ENCODE peak calls at places on chromosome 19, in six cellular contexts. T is astrocyte of the spinal cord, R is tibial nerve, U is psoas muscle, Q is heart right ventricle, S is fibroblast of lung. Z is an unnamed sample.
A peak's percentile ranks its signal among the peaks of the same experiment; 100 is the strongest.

GRCh38 chr19:4832776-4833175 is 1.3 kb upstream of the TICAM1 start:
- DNase-seq in Q (no peak), R (no peak), T (no peak), U (no peak), S (no peak), Z (no peak)

GRCh38 chr19:35615036-35615435 is 2.5 kb downstream of the HAUS5 start:
- DNase-seq in T (no peak), Q (no peak), S (no peak), U (peak; percentile 46), R (no peak), Z (no peak)

GRCh38 chr19:39858541-39858940 is 12.4 kb upstream of the FBL start:
- DNase-seq in S (peak; percentile 14), T (no peak), Q (no peak), R (no peak), U (no peak), Z (no peak)

GRCh38 chr19:18053571-18054219 is 33.0 kb downstream of the IL12RB1 start:
- DNase-seq in T (no peak), R (no peak), Q (no peak), S (peak; percentile 53), U (no peak), Z (no peak)

GRCh38 chr19:15926484-15926883 is 7.8 kb downstream of the CYP4F11 start:
- DNase-seq in R (no peak), S (no peak), Q (no peak), T (no peak), U (no peak), Z (no peak)

GRCh38 chr19:16441661-16442071 is 30.1 kb downstream of the EPS15L1 start:
- DNase-seq in T (no peak), S (no peak), R (no peak), Q (no peak), U (no peak), Z (no peak)

GRCh38 chr19:33832633-33833032 is 36.0 kb downstream of the KCTD15 start:
- DNase-seq in R (no peak), U (no peak), T (no peak), S (no peak), Q (no peak), Z (no peak)

GRCh38 chr19:58480831-58481230 is 4.7 kb downstream of the ZNF446 start:
- DNase-seq in R (no peak), U (no peak), Q (no peak), S (no peak), T (no peak), Z (no peak)

GRCh38 chr19:39430675-39431593 is 4.8 kb downstream of the RPS16 start:
- DNase-seq in S (peak; percentile 99), Q (no peak), T (peak; percentile 100), U (no peak), R (no peak), Z (no peak)

GRCh38 chr19:6060600-6061391 is 49.5 kb downstream of the RFX2 start:
- DNase-seq in T (peak; percentile 56), R (no peak), U (peak; percentile 59), Q (no peak), S (peak; percentile 91), Z (peak; percentile 70)

GRCh38 chr19:8615813-8616596 is 5.5 kb upstream of the ADAMTS10 start:
- DNase-seq in U (peak; percentile 59), S (peak; percentile 45), R (peak; percentile 36), T (peak; percentile 68), Q (peak; percentile 49), Z (no peak)

GRCh38 chr19:38452430-38453366 is 19.2 kb downstream of the RYR1 start:
- DNase-seq in S (no peak), Q (no peak), R (no peak), U (peak; percentile 87), T (no peak), Z (no peak)

GRCh38 chr19:5828661-5829566 is 10.6 kb downstream of the FUT6 start:
- DNase-seq in S (no peak), U (no peak), T (no peak), R (no peak), Q (peak; percentile 54), Z (no peak)

GRCh38 chr19:50252887-50253268 is 49.5 kb downstream of the MYH14 start:
- DNase-seq in S (no peak), T (no peak), U (no peak), R (no peak), Q (no peak), Z (no peak)

GRCh38 chr19:33621065-33621785 is 528 bp upstream of the CHST8 start:
- DNase-seq in R (no peak), S (no peak), Q (no peak), U (no peak), T (no peak), Z (peak; percentile 90)

GRCh38 chr19:37979547-37980082 is 72.6 kb downstream of the SIPA1L3 start:
- DNase-seq in U (no peak), S (peak; percentile 69), R (no peak), T (no peak), Q (no peak), Z (no peak)

DNA sequence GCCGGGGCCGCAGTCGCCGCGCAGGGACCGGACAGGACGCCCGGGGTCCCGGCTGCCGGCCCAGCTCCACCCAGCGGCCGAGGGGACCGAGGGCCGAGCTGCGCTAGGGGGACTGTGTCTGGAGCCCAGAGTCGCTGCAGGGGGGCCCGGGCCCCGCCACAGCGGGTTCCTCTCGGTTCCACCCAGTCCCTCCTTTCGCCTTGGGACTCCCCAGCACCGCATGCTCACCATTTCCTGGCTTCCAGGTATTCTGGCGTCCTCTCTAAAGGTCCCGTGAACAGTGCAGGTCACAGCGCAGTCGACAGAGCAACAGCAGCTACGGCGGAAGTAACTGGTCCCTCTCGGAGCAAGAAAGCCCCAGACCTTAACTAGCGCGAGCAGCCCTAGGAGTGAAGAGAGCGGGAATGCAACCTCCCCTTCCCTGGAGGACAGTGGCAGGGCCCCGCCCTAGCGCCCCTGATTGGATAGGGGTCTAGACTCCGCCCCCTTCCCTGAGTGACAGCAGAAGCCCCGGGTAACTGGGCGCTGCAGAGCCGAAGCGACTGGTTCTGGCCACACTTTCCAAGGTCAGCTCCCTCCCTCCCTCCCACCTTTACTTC is at the start of gene ZNF878:
- DNase-seq in T (peak; percentile 83), U (peak; percentile 88), Q (peak; percentile 89), S (peak; percentile 86), R (peak; percentile 73), Z (peak; percentile 95)
- TF ChIP-seq CTCF in T (peak; percentile 14), U (no peak), Q (peak; percentile 20), S (peak; percentile 15), R (peak; percentile 22), Z (peak; percentile 71)

GRCh38 chr19:3129112-3129511 is 6.7 kb upstream of the GNA15 start:
- DNase-seq in Q (no peak), U (no peak), R (no peak), T (peak; percentile 73), S (peak; percentile 45), Z (no peak)
- TF ChIP-seq CTCF in Q (peak; percentile 42), U (peak; percentile 41), R (no peak), T (peak; percentile 57), S (peak; percentile 36), Z (peak; percentile 79)

DNA sequence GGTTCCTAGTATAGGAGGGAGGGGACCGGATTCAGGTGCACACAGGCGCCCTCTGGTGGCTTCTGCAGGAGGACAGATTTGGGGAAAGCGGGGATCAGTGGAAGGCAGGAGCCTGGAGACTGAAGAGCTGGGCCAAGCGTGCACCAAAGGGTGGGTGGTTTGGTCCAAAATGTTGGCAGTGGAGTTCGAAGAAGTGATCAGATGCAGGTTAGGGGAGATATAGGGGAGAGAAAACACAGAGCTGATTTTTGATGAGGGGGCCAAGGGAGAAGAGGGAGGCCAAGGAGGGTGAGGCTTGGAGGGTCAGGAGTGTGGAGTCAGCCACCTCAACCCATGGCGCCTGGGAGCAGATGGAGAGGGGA is 6.8 kb upstream of the CARM1 start:
- DNase-seq in Q (peak; percentile 89), T (peak; percentile 70), R (peak; percentile 76), U (peak; percentile 92), S (peak; percentile 57), Z (no peak)
- TF ChIP-seq CTCF in Q (peak; percentile 90), T (peak; percentile 97), R (peak; percentile 91), U (peak; percentile 84), S (peak; percentile 89), Z (peak; percentile 95)

DNA sequence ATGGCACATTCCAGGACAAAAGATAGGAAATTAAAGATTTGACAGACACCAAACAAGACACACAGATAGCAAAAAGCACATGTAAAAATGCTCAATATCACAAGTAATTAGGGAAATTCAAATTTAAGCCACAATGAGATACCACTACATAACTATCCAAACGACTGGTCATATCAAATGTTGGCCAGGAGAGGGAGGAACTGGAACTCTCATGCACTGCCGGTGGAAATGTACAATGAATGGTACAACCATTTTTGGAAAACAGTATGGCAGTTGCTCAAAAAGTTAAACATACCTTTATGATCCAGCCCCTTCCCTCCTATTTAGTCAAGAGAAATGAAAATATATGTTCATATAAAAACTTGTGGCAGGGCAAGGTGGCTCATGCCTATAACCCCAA is 36.8 kb upstream of the CYP2S1 start:
- DNase-seq in S (no peak), Q (no peak), T (no peak), U (no peak), R (no peak), Z (no peak)
- TF ChIP-seq CTCF in S (no peak), Q (no peak), T (peak; percentile 3), U (no peak), R (no peak), Z (peak; percentile 17)

GRCh38 chr19:29890392-29890791 is 51.6 kb upstream of the URI1 start:
- DNase-seq in R (no peak), S (no peak), T (no peak), Q (no peak), U (no peak), Z (no peak)

GRCh38 chr19:29889702-29890101 is 52.3 kb upstream of the URI1 start:
- DNase-seq in U (no peak), T (no peak), Q (no peak), S (no peak), R (no peak), Z (no peak)

GRCh38 chr19:29886535-29886934 is 55.5 kb upstream of the URI1 start:
- DNase-seq in R (no peak), U (no peak), S (no peak), Q (no peak), T (no peak), Z (peak; percentile 22)

GRCh38 chr19:29884466-29884865 is 57.6 kb upstream of the URI1 start:
- DNase-seq in T (no peak), U (no peak), S (no peak), Q (no peak), R (no peak), Z (peak; percentile 57)

DNA sequence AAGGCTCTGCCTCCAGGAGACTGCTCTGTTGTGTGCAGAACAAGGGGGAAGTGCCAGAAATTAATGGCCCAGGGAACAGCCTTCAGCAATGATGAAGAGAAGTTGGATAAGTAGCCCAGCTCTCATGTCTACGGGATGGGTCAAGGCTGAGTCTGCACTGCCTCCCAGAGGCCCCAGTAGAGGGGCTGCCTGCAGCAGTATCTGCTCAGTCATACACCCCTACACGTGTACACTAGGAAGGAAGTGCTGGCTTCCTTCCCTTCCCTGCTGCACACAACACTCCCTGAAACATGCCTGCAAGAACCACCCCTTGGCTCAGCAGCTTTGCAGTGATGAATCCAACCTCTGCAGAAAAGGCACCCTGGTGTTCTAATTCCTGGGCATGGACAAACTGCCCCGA is 54.5 kb upstream of the URI1 start:
- DNase-seq in Q (no peak), R (no peak), S (no peak), T (no peak), U (no peak), Z (peak; percentile 27)
- TF ChIP-seq CTCF in Q (no peak), R (no peak), S (no peak), T (no peak), U (peak; percentile 14), Z (no peak)